ENCODE peak calls at places on chromosomes 4 and X, in five cellular contexts. D is IMR-90, W is H1, B is trophoblast cell, R is mesenchymal stem cell. V is an unnamed sample.

GRCh38 chr4:972651-973424 is 531 bp downstream of the DGKQ start:
- DNase-seq in R (peak), B (no peak), W (no peak), D (no peak), V (no peak)

GRCh38 chr4:87103691-87104187 is 116.7 kb downstream of the KLHL8 start:
- DNase-seq in B (peak), R (peak), D (peak), W (no peak), V (no peak)

GRCh38 chr4:101279377-101279871 is 67.9 kb downstream of the PPP3CA start:
- DNase-seq in B (no peak), R (peak), W (no peak), D (peak), V (no peak)

GRCh38 chr4:9592010-9592409 is 147.8 kb downstream of the DEFB131A start:
- DNase-seq in D (no peak), B (no peak), W (no peak), R (no peak), V (no peak)

GRCh38 chr4:38129452-38129830 is 169.2 kb downstream of the PTTG2 start:
- DNase-seq in B (no peak), W (no peak), D (no peak), R (peak), V (no peak)

GRCh38 chr4:46390353-46391058 is 578 bp upstream of the GABRA2 start:
- DNase-seq in W (no peak), D (no peak), R (peak), B (no peak), V (peak)

GRCh38 chr4:20284990-20285389 is 33.3 kb downstream of the SLIT2 start:
- DNase-seq in D (peak), R (peak), W (no peak), B (peak), V (no peak)

GRCh38 chr4:54541426-54542118 is 116.2 kb upstream of the KIT start:
- DNase-seq in R (peak), D (peak), B (peak), W (no peak), V (no peak)

GRCh38 chrX:84168095-84168494 is 19.9 kb downstream of the RPS6KA6 start:
- DNase-seq in W (no peak), R (peak), D (peak), B (no peak), V (no peak)

GRCh38 chr4:183388021-183388420 is 56.4 kb upstream of the CDKN2AIP start:
- DNase-seq in W (no peak), B (no peak), D (no peak), R (no peak), V (no peak)

GRCh38 chr4:48234575-48234974 is 35.1 kb downstream of the TEC start:
- DNase-seq in R (no peak), B (no peak), D (no peak), W (no peak), V (no peak)

GRCh38 chrX:115449742-115450141 is 111.2 kb upstream of the PLS3 start:
- DNase-seq in R (peak), B (no peak), D (no peak), W (no peak), V (no peak)

GRCh38 chr4:18938343-18939109 is 917.0 kb upstream of the LCORL start:
- DNase-seq in D (no peak), W (no peak), R (no peak), B (no peak), V (no peak)

GRCh38 chr4:75724066-75724866 is at the start of gene USO1:
- DNase-seq in W (peak), D (peak), B (peak), R (peak), V (peak)
- H3K14ac ChIP-seq in W (no peak), D (peak), B (peak), R (peak), V (peak)

DNA sequence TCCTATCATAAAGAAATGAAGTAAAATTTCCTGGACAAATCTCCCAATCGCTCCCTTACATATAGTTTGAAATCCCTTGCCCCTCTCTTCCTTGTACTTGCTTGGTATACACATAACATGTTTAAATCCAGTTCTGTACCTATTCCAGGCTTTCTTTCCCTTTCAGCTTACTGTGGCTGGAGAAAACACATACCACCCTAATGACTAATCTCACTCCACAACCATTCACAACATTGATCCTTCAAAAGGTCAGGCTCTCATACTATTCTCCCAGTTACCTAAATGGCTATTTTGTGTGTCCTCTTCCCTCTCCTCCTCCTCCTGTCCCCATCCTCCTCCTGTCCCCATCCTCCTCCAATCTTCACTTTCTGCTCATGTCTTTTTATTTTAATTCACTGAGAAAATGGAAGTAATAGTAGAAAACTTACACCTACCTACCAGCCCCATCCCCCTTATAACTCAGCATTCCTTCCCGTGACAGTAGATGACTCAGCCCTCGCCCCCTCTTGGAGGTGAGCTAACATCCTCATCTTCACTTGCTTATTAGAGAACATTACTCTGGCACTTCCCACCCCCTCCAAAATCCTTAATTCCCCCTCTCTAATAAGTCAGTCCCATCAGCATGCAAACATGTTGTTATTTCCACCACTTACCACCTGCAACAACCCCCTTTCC is 77.5 kb downstream of the IL15 start:
- DNase-seq in W (no peak), B (no peak), R (peak), D (peak), V (no peak)
- H3K4me3 ChIP-seq in W (no peak), B (no peak), R (no peak), D (no peak), V (no peak)

GRCh38 chr4:187992971-187993370 is 2.6 kb upstream of the ZFP42 start:
- DNase-seq in R (no peak), D (no peak), B (no peak), W (no peak), V (no peak)
- H3K14ac ChIP-seq in R (no peak), D (no peak), B (no peak), W (no peak), V (no peak)

GRCh38 chrX:50751091-50751490 is 62.9 kb downstream of the SHROOM4 start:
- DNase-seq in B (no peak), R (no peak), D (no peak), W (no peak), V (no peak)

GRCh38 chrX:50747471-50747900 is 66.5 kb downstream of the SHROOM4 start:
- DNase-seq in R (peak), D (peak), W (no peak), B (no peak), V (peak)
- H3K4me3 ChIP-seq in R (no peak), D (no peak), W (no peak), B (no peak), V (no peak)